ENCODE peak calls at places on chromosomes 12 and 14, in four cellular contexts. X, S, I and W are unnamed samples.

GRCh38 chr14:97706814-97707213 is 909.6 kb downstream of the VRK1 start:
- DNase-seq in I (no peak), S (no peak), X (no peak), W (no peak)

GRCh38 chr14:69045857-69046351 is 66.8 kb upstream of the ACTN1 start:
- DNase-seq in X (no peak), S (no peak), I (no peak), W (no peak)

GRCh38 chr12:32181498-32182175 is 75.0 kb downstream of the BICD1 start:
- DNase-seq in I (no peak), S (no peak), X (no peak), W (no peak)

GRCh38 chr14:40616579-40616978 is 990.1 kb upstream of the LRFN5 start:
- DNase-seq in I (no peak), X (no peak), S (no peak), W (no peak)

GRCh38 chr12:53300187-53300586 is 692 bp downstream of the MYG1 start:
- DNase-seq in S (no peak), I (no peak), X (no peak), W (no peak)

GRCh38 chr12:22287776-22288621 is 46.5 kb downstream of the ST8SIA1 start:
- DNase-seq in S (no peak), X (no peak), I (no peak), W (no peak)

GRCh38 chr12:90510948-90511347 is 444.0 kb downstream of the CCER1 start:
- DNase-seq in I (no peak), S (no peak), X (peak), W (no peak)

GRCh38 chr12:109020750-109021380 is at the start of gene SVOP:
- DNase-seq in X (peak), I (peak), S (peak), W (peak)

GRCh38 chr12:67354322-67354721 is 85.2 kb downstream of the CAND1 start:
- DNase-seq in X (no peak), S (no peak), I (peak), W (no peak)

GRCh38 chr12:103728323-103728722 is 112.7 kb downstream of the NT5DC3 start:
- DNase-seq in X (peak), S (no peak), I (no peak), W (no peak)

GRCh38 chr12:42291680-42292079 is 34.2 kb downstream of the ZCRB1 start:
- DNase-seq in I (no peak), S (no peak), X (no peak), W (no peak)

GRCh38 chr12:92065664-92066063 is 80.0 kb downstream of the BTG1 start:
- DNase-seq in X (no peak), I (no peak), S (no peak), W (no peak)

GRCh38 chr12:20089077-20089476 is 279.3 kb upstream of the PDE3A start:
- DNase-seq in S (no peak), X (no peak), I (no peak), W (peak)

GRCh38 chr12:131511391-131511802 is 199.5 kb upstream of the SFSWAP start:
- DNase-seq in I (no peak), X (no peak), S (no peak), W (peak)

GRCh38 chr12:95721320-95721719 is 69.2 kb downstream of the NTN4 start:
- DNase-seq in S (no peak), X (no peak), I (no peak), W (no peak)

GRCh38 chr14:90610641-90611040 is 205.6 kb downstream of the TTC7B start:
- DNase-seq in I (no peak), S (no peak), X (no peak), W (no peak)

DNA sequence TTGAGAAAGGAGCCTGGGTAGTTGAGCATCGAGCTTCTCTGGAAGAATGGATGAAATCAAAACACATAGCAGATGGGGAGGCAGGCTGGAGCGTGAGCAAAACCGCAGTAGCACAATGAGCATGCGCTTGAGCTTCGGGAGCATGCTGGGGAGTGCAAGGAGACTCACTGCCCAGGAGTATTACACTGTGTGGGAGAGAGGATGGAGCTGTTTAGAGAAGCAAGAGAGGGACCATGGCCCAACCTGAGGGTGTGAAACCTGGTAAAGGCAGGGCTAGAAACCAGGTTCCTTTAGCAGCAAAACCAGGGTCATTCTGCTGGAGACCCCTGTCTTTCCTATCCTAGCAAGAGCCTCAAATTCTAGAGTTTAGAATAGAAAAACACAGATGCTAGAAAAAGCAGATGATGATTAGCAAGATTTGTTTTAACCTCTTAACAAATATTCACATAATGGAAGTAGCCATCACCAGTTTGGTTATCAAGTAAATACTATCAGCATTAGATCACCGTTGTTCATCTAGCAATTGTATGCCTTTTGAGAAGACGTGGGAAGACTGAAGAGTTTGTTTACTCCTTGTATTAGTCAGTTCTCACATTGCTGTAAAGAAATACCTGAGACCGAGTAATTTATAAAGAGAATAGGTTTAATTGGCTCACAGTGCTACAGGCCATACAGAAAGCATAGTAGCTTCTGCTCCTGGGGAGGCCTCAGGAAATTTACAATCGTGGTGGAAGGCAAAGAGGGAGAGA is 484.7 kb downstream of the EGLN3 start:
- DNase-seq in X (no peak), I (no peak), S (no peak), W (no peak)
- H3K4me3 ChIP-seq in X (no peak), I (no peak), S (no peak), W (no peak)

DNA sequence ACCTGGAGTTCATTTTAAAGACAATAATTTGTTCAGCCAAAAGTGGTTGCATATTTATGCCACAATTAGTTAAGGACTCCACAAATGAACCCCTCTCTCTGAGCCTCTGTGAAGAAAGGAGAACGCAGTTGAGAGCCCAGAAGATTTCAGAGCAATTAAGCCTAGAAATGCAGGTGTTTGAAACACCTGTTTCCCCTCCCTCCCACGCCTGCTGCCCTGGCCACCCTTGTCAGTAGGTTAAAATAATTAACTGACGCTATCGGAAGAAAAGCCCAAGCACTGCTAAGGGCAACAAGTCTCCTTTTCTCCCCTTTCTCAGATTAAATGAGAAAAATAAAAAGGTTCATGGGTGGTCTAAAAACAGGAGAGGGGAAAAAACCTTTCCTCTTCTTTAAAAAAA is 99.2 kb downstream of the PPM1A start:
- DNase-seq in S (no peak), X (no peak), I (no peak), W (no peak)
- H3K4me3 ChIP-seq in S (no peak), X (no peak), I (no peak), W (no peak)

GRCh38 chr12:125064492-125064891 is 743 bp upstream of the AACS start:
- DNase-seq in S (no peak), X (no peak), I (no peak), W (no peak)
- H3K4me3 ChIP-seq in S (no peak), X (no peak), I (no peak), W (peak)

GRCh38 chr14:58353516-58354299 is 42.0 kb upstream of the TOMM20L start:
- DNase-seq in X (no peak), I (no peak), S (no peak), W (no peak)
- H3K4me3 ChIP-seq in X (no peak), I (no peak), S (peak), W (no peak)

GRCh38 chr14:93788307-93788556 is at the start of gene PRIMA1:
- DNase-seq in I (no peak), S (no peak), X (no peak), W (no peak)
- H3K4me3 ChIP-seq in I (no peak), S (peak), X (no peak), W (no peak)

GRCh38 chr12:57834086-57834876 is 12.2 kb downstream of the CTDSP2 start:
- DNase-seq in X (no peak), I (no peak), S (no peak), W (no peak)
- H3K4me3 ChIP-seq in X (no peak), I (no peak), S (no peak), W (no peak)

DNA sequence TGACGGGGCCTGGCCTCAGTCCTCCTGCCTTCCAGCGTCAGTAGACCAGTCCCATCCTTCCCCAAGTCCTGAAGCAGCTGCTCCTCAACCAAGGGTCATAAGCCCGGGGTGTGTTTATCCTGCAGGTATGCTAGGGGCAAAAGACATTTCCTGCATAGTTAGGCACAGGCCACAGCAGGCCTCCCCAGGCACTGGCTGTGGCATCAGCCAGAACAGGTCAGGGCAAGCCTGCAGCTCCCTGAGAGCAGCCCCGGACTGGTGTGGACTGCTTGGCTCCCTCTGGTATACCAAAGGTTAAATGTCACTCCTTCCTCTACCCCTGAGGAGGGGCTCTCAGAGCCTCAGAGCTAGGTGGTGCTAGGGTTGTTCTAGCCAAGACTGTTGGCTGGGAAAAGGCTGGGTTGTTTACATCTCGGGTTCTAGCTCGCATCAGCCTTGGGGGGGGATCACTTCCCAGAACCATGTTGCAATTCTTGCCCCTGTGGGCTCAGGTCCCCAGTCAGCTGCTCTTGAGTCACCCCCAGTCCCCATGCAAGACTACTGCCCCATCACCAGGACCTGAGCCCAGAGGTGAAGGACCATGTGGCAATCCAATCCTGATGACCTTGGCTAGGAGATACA is 2.9 kb downstream of the MMP14 start:
- DNase-seq in I (no peak), S (no peak), X (no peak), W (no peak)
- H3K4me3 ChIP-seq in I (no peak), S (peak), X (peak), W (no peak)

DNA sequence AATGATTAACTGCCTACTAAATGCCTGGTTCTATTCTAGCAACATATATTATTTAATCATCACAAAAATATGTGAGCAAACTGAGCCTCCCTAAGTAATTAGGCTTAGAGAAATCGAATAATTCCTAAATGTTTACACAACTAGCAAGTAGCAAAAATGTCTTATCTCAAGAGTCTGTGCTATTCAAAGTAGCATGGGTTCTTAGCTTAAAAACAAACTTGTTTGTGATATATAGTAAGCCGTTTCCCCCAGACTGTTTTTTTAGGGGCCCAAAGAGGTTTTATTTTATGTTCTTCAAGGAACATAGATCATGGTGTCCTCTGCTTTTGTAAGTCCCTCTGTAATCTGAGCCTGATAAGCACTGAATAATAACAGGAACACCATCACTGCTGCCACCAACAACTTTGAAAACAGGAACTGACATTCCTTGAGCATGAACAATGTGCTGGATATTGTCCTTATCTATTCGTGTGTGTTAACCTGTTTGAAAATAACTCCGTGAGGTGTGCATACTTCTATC is 67.4 kb downstream of the DERA start:
- DNase-seq in S (no peak), I (no peak), X (no peak), W (no peak)
- H3K4me3 ChIP-seq in S (no peak), I (no peak), X (no peak), W (no peak)

DNA sequence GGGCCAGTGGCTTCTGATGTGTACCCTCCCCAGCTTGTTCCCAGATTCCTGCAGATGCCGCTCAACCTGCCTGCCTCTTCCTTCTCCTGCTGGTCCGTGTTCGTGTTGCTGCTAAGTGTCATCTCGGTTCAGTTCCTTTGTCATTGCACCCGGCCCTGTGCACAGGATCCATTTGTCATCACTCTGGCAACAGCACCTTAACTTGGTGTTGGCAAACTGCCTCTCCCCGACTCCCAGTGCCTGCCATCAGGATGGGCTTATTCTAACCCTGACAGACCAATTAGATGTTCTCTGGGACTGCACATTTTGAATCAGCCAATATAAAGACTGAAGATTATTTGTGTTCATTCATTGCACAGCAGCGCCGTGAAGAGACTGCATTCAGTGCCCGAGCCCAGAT is 73.3 kb downstream of the CCDC92 start:
- DNase-seq in X (no peak), S (no peak), I (no peak), W (no peak)
- H3K4me3 ChIP-seq in X (no peak), S (no peak), I (no peak), W (no peak)

GRCh38 chr12:116719661-116720060 is 18.2 kb downstream of the SPRING1 start:
- DNase-seq in X (no peak), S (no peak), I (peak), W (no peak)

GRCh38 chr12:116718578-116719454 is 19.1 kb downstream of the SPRING1 start:
- DNase-seq in I (no peak), X (no peak), S (no peak), W (no peak)

GRCh38 chr12:116720129-116720528 is 17.7 kb downstream of the SPRING1 start:
- DNase-seq in S (no peak), I (no peak), X (no peak), W (no peak)

GRCh38 chr12:116714175-116714574 is 23.7 kb downstream of the SPRING1 start:
- DNase-seq in X (no peak), I (no peak), S (no peak), W (no peak)

DNA sequence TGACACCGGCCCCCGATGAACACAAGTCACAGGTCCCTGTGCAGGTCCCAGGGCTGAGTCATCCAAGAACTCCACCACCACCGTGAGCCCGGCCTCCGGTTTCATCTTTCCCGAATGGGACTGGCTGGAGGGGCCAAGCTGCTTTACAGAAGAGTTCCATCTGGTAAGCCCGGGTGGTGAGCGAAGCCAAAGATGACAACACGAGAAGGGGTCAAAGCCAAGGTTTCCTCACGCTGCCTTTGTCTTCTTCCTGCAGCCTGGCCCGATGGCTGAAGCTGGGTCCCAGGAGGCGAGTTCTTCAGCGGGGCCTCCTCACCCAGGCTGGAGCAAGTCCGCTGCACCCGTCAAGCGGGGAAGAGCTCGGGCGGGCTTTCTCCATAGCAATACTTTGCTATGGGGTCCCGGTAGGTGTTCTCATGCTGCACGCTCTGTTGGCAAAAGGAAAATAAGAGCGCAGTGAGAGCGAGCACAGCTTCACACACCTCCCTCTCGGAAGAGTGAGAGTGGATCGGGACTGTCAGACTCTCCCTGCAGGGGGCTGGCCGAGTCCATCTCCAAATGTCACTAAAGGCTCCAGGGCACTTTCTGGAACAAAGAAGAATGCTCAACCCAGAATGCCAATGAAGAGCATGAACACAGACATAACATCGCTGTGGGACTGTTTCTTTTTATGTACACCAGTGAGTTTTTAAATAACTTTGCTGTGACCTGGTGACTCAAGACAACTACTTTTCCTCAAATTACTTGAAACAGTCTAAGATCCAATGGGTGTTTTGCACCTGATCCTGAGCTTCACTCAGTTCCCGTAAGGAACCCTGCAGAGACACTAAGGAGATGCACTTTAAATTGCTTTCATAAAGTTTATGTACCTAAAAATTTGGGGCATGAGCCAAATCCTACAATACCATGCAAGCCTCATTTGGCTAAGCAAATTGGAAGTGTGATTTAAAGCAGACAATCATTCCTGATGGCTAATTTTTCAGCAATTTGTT is 20.1 kb downstream of the SPRING1 start:
- DNase-seq in I (peak), X (no peak), S (peak), W (no peak)
- H3K4me3 ChIP-seq in I (no peak), X (no peak), S (no peak), W (no peak)